ENCODE peak calls at places on chromosomes 4 and X, in ten cellular contexts. S, K, Z, Y, L, G, U, B, A and X are unnamed samples.

GRCh38 chr4:56757821-56758400 is 63.6 kb downstream of the SPINK2 start:
- DNase-seq in S (peak; percentile 72), K (no peak), Z (peak; percentile 79), Y (peak; percentile 86), L (peak; percentile 87), G (no peak), U (peak; percentile 57), B (peak; percentile 69), A (no peak), X (peak; percentile 69)

GRCh38 chr4:79390890-79391289 is 17.1 kb downstream of the GK2 start:
- DNase-seq in S (no peak), K (no peak), Z (no peak), Y (no peak), L (no peak), G (no peak), U (no peak), B (no peak), A (no peak), X (no peak)

GRCh38 chrX:45142185-45142584 is 58.5 kb downstream of the DIPK2B start:
- DNase-seq in S (no peak), K (no peak), Z (no peak), Y (no peak), L (no peak), G (no peak), U (no peak), B (no peak), A (no peak), X (no peak)

GRCh38 chr4:74793757-74794340 is 474 bp downstream of the BTC start:
- DNase-seq in S (peak; percentile 71), K (peak; percentile 60), Z (no peak), Y (peak; percentile 57), L (peak; percentile 35), G (no peak), U (no peak), B (peak; percentile 79), A (peak; percentile 6), X (no peak)

GRCh38 chrX:270848-271367 is 10.3 kb upstream of the PLCXD1 start:
- DNase-seq in S (peak; percentile 39), K (no peak), Z (no peak), Y (no peak), L (no peak), G (no peak), U (no peak), B (no peak), A (no peak), X (no peak)

GRCh38 chrX:154371771-154372300 is 2.6 kb downstream of the FLNA start:
- DNase-seq in S (no peak), K (no peak), Z (no peak), Y (no peak), L (no peak), G (no peak), U (no peak), B (no peak), A (no peak), X (peak; percentile 24)

GRCh38 chr4:55071951-55072350 is 53.4 kb downstream of the KDR start:
- DNase-seq in S (no peak), K (no peak), Z (no peak), Y (no peak), L (no peak), G (no peak), U (no peak), B (no peak), A (no peak), X (no peak)

GRCh38 chr4:74794341-74794801 is at the start of gene BTC:
- DNase-seq in S (peak; percentile 59), K (no peak), Z (no peak), Y (peak; percentile 63), L (peak; percentile 27), G (no peak), U (no peak), B (peak; percentile 76), A (peak; percentile 19), X (no peak)

GRCh38 chr4:55406545-55406944 is 10.8 kb downstream of the TMEM165 start:
- DNase-seq in S (no peak), K (no peak), Z (no peak), Y (no peak), L (no peak), G (no peak), U (no peak), B (no peak), A (no peak), X (no peak)

GRCh38 chr4:118848901-118849300 is 13.0 kb upstream of the SEC24D start:
- DNase-seq in S (no peak), K (no peak), Z (no peak), Y (no peak), L (no peak), G (no peak), U (no peak), B (no peak), A (no peak), X (no peak)

GRCh38 chr4:118848242-118848641 is 12.3 kb upstream of the SEC24D start:
- DNase-seq in S (no peak), K (no peak), Z (no peak), Y (no peak), L (no peak), G (no peak), U (no peak), B (no peak), A (no peak), X (no peak)

GRCh38 chr4:118845552-118846065 is 9.7 kb upstream of the SEC24D start:
- DNase-seq in S (no peak), K (no peak), Z (no peak), Y (no peak), L (no peak), G (no peak), U (no peak), B (no peak), A (no peak), X (no peak)

GRCh38 chr4:118849867-118850812 is 14.2 kb upstream of the SEC24D start:
- DNase-seq in S (no peak), K (peak; percentile 75), Z (peak; percentile 61), Y (no peak), L (peak; percentile 42), G (no peak), U (no peak), B (peak; percentile 11), A (no peak), X (peak; percentile 71)

GRCh38 chr4:118846981-118847380 is 11.1 kb upstream of the SEC24D start:
- DNase-seq in S (no peak), K (no peak), Z (no peak), Y (no peak), L (no peak), G (no peak), U (no peak), B (no peak), A (no peak), X (no peak)
- H3K4me3 ChIP-seq in S (no peak overlapping the region), K (no peak overlapping the region), Z (no peak overlapping the region), Y (no peak overlapping the region), L (no peak overlapping the region), G (no peak overlapping the region), U (no peak overlapping the region), B (no peak overlapping the region), A (no peak overlapping the region), X (no peak overlapping the region)

GRCh38 chrX:107610667-107611066 is 17.6 kb upstream of the PRPS1 start:
- DNase-seq in S (no peak), K (no peak), Z (no peak), Y (no peak), L (no peak), G (no peak), U (no peak), B (no peak), A (no peak), X (no peak)
- H3K4me3 ChIP-seq in S (no peak overlapping the region), K (no peak overlapping the region), Z (no peak overlapping the region), Y (no peak overlapping the region), L (no peak overlapping the region), G (no peak overlapping the region), U (no peak overlapping the region), B (no peak overlapping the region), A (no peak overlapping the region), X (no peak overlapping the region)

GRCh38 chr4:102625232-102625930 is 124.2 kb downstream of the NFKB1 start:
- DNase-seq in S (peak; percentile 73), K (peak; percentile 62), Z (peak; percentile 83), Y (peak; percentile 55), L (peak; percentile 73), G (no peak), U (no peak), B (peak; percentile 42), A (peak; percentile 30), X (peak; percentile 80)
- H3K4me3 ChIP-seq in S (no peak overlapping the region), K (no peak overlapping the region), Z (peak overlapping the region; percentile 30), Y (no peak overlapping the region), L (no peak overlapping the region), G (no peak overlapping the region), U (no peak overlapping the region), B (no peak overlapping the region), A (no peak overlapping the region), X (peak overlapping the region; percentile 32)

GRCh38 chrX:136196691-136197155 is 49.4 kb downstream of the FHL1 start:
- DNase-seq in S (no peak), K (no peak), Z (no peak), Y (no peak), L (no peak), G (no peak), U (no peak), B (no peak), A (no peak), X (no peak)

GRCh38 chrX:136199365-136199764 is 51.8 kb downstream of the MAP7D3 start:
- DNase-seq in S (no peak), K (no peak), Z (no peak), Y (no peak), L (peak; percentile 56), G (no peak), U (no peak), B (no peak), A (no peak), X (no peak)

GRCh38 chrX:136198678-136199243 is 51.4 kb downstream of the FHL1 start:
- DNase-seq in S (no peak), K (no peak), Z (no peak), Y (no peak), L (no peak), G (no peak), U (no peak), B (no peak), A (no peak), X (no peak)

GRCh38 chrX:136200466-136200865 is 50.7 kb downstream of the MAP7D3 start:
- DNase-seq in S (no peak), K (peak; percentile 45), Z (no peak), Y (no peak), L (peak; percentile 59), G (no peak), U (peak; percentile 33), B (no peak), A (no peak), X (no peak)

DNA sequence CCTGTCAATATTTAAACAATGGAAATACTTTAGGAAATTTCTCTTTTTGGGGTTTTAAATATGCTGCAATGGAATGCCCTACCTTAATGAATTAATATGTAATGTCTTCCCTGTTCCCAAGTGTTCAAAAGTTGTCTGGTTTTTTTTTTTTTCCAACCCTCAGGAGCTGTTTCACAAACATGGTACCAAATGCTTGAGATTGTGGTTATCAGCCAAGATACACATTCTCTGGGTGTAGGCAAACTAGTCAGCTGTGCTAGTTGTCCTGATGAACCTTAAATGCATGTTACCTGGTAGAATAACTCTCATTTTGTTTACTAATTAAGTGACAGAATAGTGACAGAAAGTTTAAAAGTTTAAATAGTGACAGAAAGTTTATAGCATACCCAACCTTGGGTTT is 50.7 kb downstream of the FHL1 start:
- DNase-seq in S (no peak), K (no peak), Z (no peak), Y (no peak), L (no peak), G (no peak), U (no peak), B (no peak), A (no peak), X (no peak)
- H3K4me3 ChIP-seq in S (peak overlapping the region; percentile 63), K (no peak overlapping the region), Z (no peak overlapping the region), Y (no peak overlapping the region), L (no peak overlapping the region), G (no peak overlapping the region), U (no peak overlapping the region), B (no peak overlapping the region), A (no peak overlapping the region), X (no peak overlapping the region)

GRCh38 chr4:945274-946102 is 13.2 kb downstream of the TMEM175 start:
- DNase-seq in S (no peak), K (no peak), Z (peak; percentile 33), Y (no peak), L (no peak), G (no peak), U (no peak), B (no peak), A (peak; percentile 19), X (no peak)
- H3K4me3 ChIP-seq in S (no peak overlapping the region), K (no peak overlapping the region), Z (no peak overlapping the region), Y (no peak overlapping the region), L (no peak overlapping the region), G (no peak overlapping the region), U (no peak overlapping the region), B (no peak overlapping the region), A (no peak overlapping the region), X (no peak overlapping the region)